ENCODE peak calls at places on chromosome 18, in nine cellular contexts. Q is ACHN; B is smooth muscle cell of the brain vasculature; R is epithelial cell of esophagus; O is AG08395; J is head of caudate nucleus; X is mammary epithelial cell; N is activated T-cell treated with anti-CD3 and anti-CD28 coated beads, Interleukin-2, amount 50 U/mL, for 1 hour; T is sciatic nerve. C is an unnamed sample.

GRCh38 chr18:52903858-52904257 is 563.9 kb downstream of the DCC start:
- DNase-seq in Q (peak), O (peak), R (peak), T (no peak), X (peak), B (no peak), J (peak), N (no peak), C (no peak)

GRCh38 chr18:58392336-58393000 is 236.4 kb downstream of the ALPK2 start:
- DNase-seq in R (no peak), X (no peak), T (no peak), O (peak), Q (no peak), B (no peak), N (no peak), J (no peak), C (no peak)

GRCh38 chr18:74407888-74408287 is 49.2 kb downstream of the DIPK1C start:
- DNase-seq in O (no peak), Q (no peak), T (no peak), N (no peak), X (no peak), B (no peak), J (no peak), R (no peak), C (no peak)

GRCh38 chr18:23207191-23207955 is 72.1 kb downstream of the CABLES1 start:
- DNase-seq in N (no peak), J (no peak), R (peak), X (no peak), Q (no peak), O (no peak), B (no peak), T (no peak), C (no peak)

GRCh38 chr18:42114310-42114943 is 159.4 kb downstream of the PIK3C3 start:
- DNase-seq in T (peak), X (peak), O (peak), B (peak), N (peak), J (peak), R (peak), Q (peak), C (no peak)

GRCh38 chr18:79982736-79983135 is 5.6 kb downstream of the TXNL4A start:
- DNase-seq in X (no peak), Q (no peak), O (peak), N (no peak), J (no peak), B (no peak), R (no peak), T (no peak), C (no peak)

GRCh38 chr18:9182852-9183399 is 46.3 kb downstream of the ANKRD12 start:
- DNase-seq in N (no peak), R (no peak), Q (no peak), X (no peak), O (no peak), J (no peak), B (no peak), T (no peak), C (no peak)

GRCh38 chr18:2237706-2238105 is 333.6 kb downstream of the METTL4 start:
- DNase-seq in T (no peak), B (no peak), N (no peak), J (no peak), X (no peak), R (no peak), O (no peak), Q (no peak), C (no peak)

GRCh38 chr18:25662247-25662646 is 310.3 kb upstream of the ZNF521 start:
- DNase-seq in N (no peak), X (no peak), R (no peak), J (no peak), O (no peak), B (no peak), Q (no peak), T (no peak), C (no peak)

GRCh38 chr18:22542400-22542835 is 124.7 kb upstream of the CTAGE1 start:
- DNase-seq in N (no peak), X (peak), O (peak), T (no peak), J (peak), B (no peak), R (peak), Q (no peak), C (peak)

GRCh38 chr18:44802508-44802907 is 121.8 kb downstream of the SETBP1 start:
- DNase-seq in J (no peak), X (peak), T (no peak), Q (no peak), O (peak), N (no peak), B (no peak), R (peak), C (no peak)

GRCh38 chr18:63138469-63139340 is 180.9 kb downstream of the BCL2 start:
- DNase-seq in T (no peak), O (peak), Q (no peak), J (no peak), R (no peak), X (no peak), N (no peak), B (no peak), C (no peak)

GRCh38 chr18:40676676-40677075 is 1278.4 kb upstream of the PIK3C3 start:
- DNase-seq in J (no peak), O (no peak), N (no peak), Q (no peak), T (no peak), B (no peak), X (peak), R (peak), C (no peak)

GRCh38 chr18:46768166-46768921 is 11.5 kb upstream of the ST8SIA5 start:
- DNase-seq in J (no peak), X (no peak), N (no peak), Q (no peak), O (no peak), R (no peak), T (no peak), B (no peak), C (no peak)

GRCh38 chr18:63069496-63069895 is 250.1 kb downstream of the BCL2 start:
- DNase-seq in R (no peak), B (no peak), Q (no peak), O (no peak), N (no peak), J (no peak), X (no peak), T (no peak), C (no peak)

GRCh38 chr18:12391487-12392136 is 14.6 kb upstream of the AFG3L2 start:
- DNase-seq in Q (peak), X (peak), J (peak), B (no peak), O (peak), T (peak), R (peak), N (peak), C (peak)

GRCh38 chr18:27921904-27922541 is 254.9 kb downstream of the CDH2 start:
- DNase-seq in T (no peak), J (no peak), B (no peak), X (peak), Q (peak), N (no peak), R (peak), O (peak), C (peak)

GRCh38 chr18:63882333-63883141 is 5.0 kb upstream of the SERPINB2 start:
- DNase-seq in R (peak), J (no peak), B (peak), T (no peak), O (peak), X (peak), Q (peak), N (no peak), C (no peak)

GRCh38 chr18:44840053-44840826 is 159.6 kb downstream of the SETBP1 start:
- DNase-seq in N (no peak), J (no peak), Q (no peak), O (peak), B (no peak), T (no peak), X (no peak), R (peak), C (no peak)

GRCh38 chr18:60445341-60445740 is 72.8 kb upstream of the MC4R start:
- DNase-seq in T (no peak), J (no peak), X (peak), O (no peak), Q (no peak), R (no peak), B (no peak), N (no peak), C (no peak)

GRCh38 chr18:2723207-2723606 is 67.7 kb downstream of the SMCHD1 start:
- DNase-seq in X (no peak), Q (no peak), T (no peak), B (no peak), N (no peak), J (no peak), O (no peak), R (no peak), C (no peak)

GRCh38 chr18:68438983-68439382 is 275.9 kb downstream of the TMX3 start:
- DNase-seq in N (no peak), B (no peak), R (peak), J (no peak), O (peak), Q (no peak), T (no peak), X (peak), C (no peak)

GRCh38 chr18:5463836-5464235 is 80.0 kb downstream of the EPB41L3 start:
- DNase-seq in N (no peak), Q (no peak), R (no peak), O (no peak), J (no peak), T (no peak), B (no peak), X (no peak), C (no peak)

C was measured in upper lobe of right lung.